ENCODE peak calls at places on chromosomes 11 and 22, in nine cellular contexts. Q is AG04450; A is GM23248; D is activated CD4-positive, CD25-positive, alpha-beta regulatory T cell treated with anti-CD3 and anti-CD28 coated beads, Interleukin-2, amount 50 U/mL, for 72 hours; Z is aorta; I is chondrocyte; V is ELF-1; T is CD4-positive, CD25-positive, alpha-beta regulatory T cell; B is A673. S is an unnamed sample.

GRCh38 chr11:56624661-56625110 is 10.0 kb upstream of the OR5M1 start:
- DNase-seq in Q (no peak), A (peak), D (no peak), Z (no peak), I (no peak), V (no peak), T (no peak), B (peak), S (peak)

GRCh38 chr22:37267128-37267587 is 15.2 kb upstream of the CYTH4 start:
- DNase-seq in Q (no peak), A (peak), D (peak), Z (peak), I (peak), V (peak), T (peak), B (peak), S (peak)

GRCh38 chr11:117417342-117417741 is 89.7 kb downstream of the CEP164 start:
- DNase-seq in Q (no peak), A (no peak), D (no peak), Z (no peak), I (peak), V (no peak), T (no peak), B (no peak), S (no peak)

GRCh38 chr22:42653992-42654391 is 4.8 kb upstream of the CYB5R3 start:
- DNase-seq in Q (no peak), A (no peak), D (no peak), Z (no peak), I (no peak), V (no peak), T (no peak), B (no peak), S (no peak)

GRCh38 chr22:27581688-27582087 is 219.9 kb downstream of the MN1 start:
- DNase-seq in Q (peak), A (peak), D (no peak), Z (peak), I (no peak), V (no peak), T (no peak), B (no peak), S (no peak)

GRCh38 chr22:41482319-41482935 is 13.5 kb downstream of the ACO2 start:
- DNase-seq in Q (no peak), A (peak), D (no peak), Z (no peak), I (no peak), V (no peak), T (no peak), B (no peak), S (no peak)

GRCh38 chr11:108237058-108237481 is 14.2 kb downstream of the ATM start:
- DNase-seq in Q (no peak), A (no peak), D (no peak), Z (no peak), I (no peak), V (no peak), T (no peak), B (no peak), S (no peak)

GRCh38 chr22:23216331-23217170 is 36.2 kb downstream of the BCR start:
- DNase-seq in Q (no peak), A (no peak), D (no peak), Z (peak), I (peak), V (no peak), T (peak), B (no peak), S (no peak)

GRCh38 chr11:119709638-119710346 is 19.2 kb downstream of the NECTIN1 start:
- DNase-seq in Q (peak), A (no peak), D (no peak), Z (no peak), I (no peak), V (peak), T (no peak), B (peak), S (peak)

GRCh38 chr11:64208086-64208795 is 1.7 kb downstream of the FERMT3 start:
- DNase-seq in Q (no peak), A (no peak), D (no peak), Z (no peak), I (no peak), V (no peak), T (no peak), B (no peak), S (no peak)

GRCh38 chr11:73295259-73295995 is 12.6 kb upstream of the ARHGEF17 start:
- DNase-seq in Q (no peak), A (peak), D (peak), Z (peak), I (peak), V (peak), T (peak), B (peak), S (peak)

GRCh38 chr11:103228807-103229206 is 119.6 kb downstream of the DYNC2H1 start:
- DNase-seq in Q (no peak), A (peak), D (no peak), Z (no peak), I (no peak), V (peak), T (no peak), B (no peak), S (no peak)

GRCh38 chr11:62501432-62501891 is 45.1 kb downstream of the AHNAK start:
- DNase-seq in Q (no peak), A (peak), D (no peak), Z (no peak), I (no peak), V (no peak), T (no peak), B (no peak), S (no peak)

GRCh38 chr22:38941488-38941987 is 15.9 kb upstream of the APOBEC3A start:
- DNase-seq in Q (no peak), A (no peak), D (peak), Z (peak), I (no peak), V (no peak), T (no peak), B (no peak), S (peak)

GRCh38 chr11:100459791-100460190 is 227.3 kb upstream of the ARHGAP42 start:
- DNase-seq in Q (no peak), A (no peak), D (no peak), Z (no peak), I (no peak), V (no peak), T (no peak), B (peak), S (no peak)

GRCh38 chr22:24947881-24948280 is 1.4 kb upstream of the LHFPL7 start:
- DNase-seq in Q (no peak), A (no peak), D (no peak), Z (no peak), I (no peak), V (no peak), T (no peak), B (no peak), S (no peak)

GRCh38 chr11:95925011-95925410 is 1.1 kb upstream of the MTMR2 start:
- DNase-seq in Q (no peak), A (peak), D (no peak), Z (no peak), I (no peak), V (no peak), T (no peak), B (no peak), S (peak)

GRCh38 chr11:123093686-123094085 is 31.8 kb upstream of the HSPA8 start:
- DNase-seq in Q (no peak), A (no peak), D (no peak), Z (no peak), I (no peak), V (no peak), T (no peak), B (no peak), S (no peak)

GRCh38 chr11:129298990-129299389 is 76.7 kb upstream of the BARX2 start:
- DNase-seq in Q (no peak), A (no peak), D (no peak), Z (no peak), I (no peak), V (no peak), T (no peak), B (no peak), S (no peak)

GRCh38 chr11:57276857-57277505 is 39.9 kb upstream of the APLNR start:
- DNase-seq in Q (no peak), A (no peak), D (no peak), Z (no peak), I (no peak), V (no peak), T (no peak), B (no peak), S (no peak)

GRCh38 chr11:65310215-65310614 is 4.5 kb upstream of the CDC42EP2 start:
- DNase-seq in Q (no peak), A (no peak), D (no peak), Z (peak), I (no peak), V (no peak), T (no peak), B (peak), S (no peak)

GRCh38 chr11:46306296-46306853 is 28.9 kb downstream of the CREB3L1 start:
- DNase-seq in Q (no peak), A (peak), D (no peak), Z (no peak), I (no peak), V (no peak), T (no peak), B (no peak), S (no peak)

GRCh38 chr11:9396310-9396709 is 11.9 kb downstream of the IPO7 start:
- DNase-seq in Q (no peak), A (no peak), D (no peak), Z (no peak), I (no peak), V (peak), T (no peak), B (no peak), S (no peak)

GRCh38 chr22:39514373-39514973 is 5.9 kb upstream of the ATF4 start:
- DNase-seq in Q (no peak), A (peak), D (no peak), Z (no peak), I (no peak), V (peak), T (no peak), B (peak), S (no peak)

GRCh38 chr11:115364892-115365291 is 139.3 kb downstream of the CADM1 start:
- DNase-seq in Q (no peak), A (no peak), D (no peak), Z (no peak), I (no peak), V (no peak), T (no peak), B (no peak), S (no peak)

GRCh38 chr11:65912840-65913239 is 6.0 kb downstream of the C11orf68 start:
- DNase-seq in Q (no peak), A (peak), D (no peak), Z (no peak), I (no peak), V (no peak), T (no peak), B (no peak), S (peak)